ENCODE peak calls at places on chromosomes 7 and 10, in seven cellular contexts. E is nephron progenitor cell, B is DMS53, F is aorta, M is glutamatergic neuron, A is MM.1S, U is NCI-H1105. J is an unnamed sample.

GRCh38 chr7:101691822-101692384 is 62.8 kb upstream of the MYL10 start:
- DNase-seq in E (peak), B (peak), F (no peak), M (no peak), A (no peak), U (no peak), J (no peak)

GRCh38 chr7:75039166-75039565 is 34.4 kb downstream of the RCC1L start:
- DNase-seq in E (no peak), B (no peak), F (no peak), M (no peak), A (no peak), U (no peak), J (no peak)

GRCh38 chr10:89224697-89225443 is 17.8 kb upstream of the CH25H start:
- DNase-seq in E (no peak), B (no peak), F (no peak), M (no peak), A (no peak), U (no peak), J (no peak)

GRCh38 chr7:120554960-120555571 is 282.1 kb downstream of the KCND2 start:
- DNase-seq in E (peak), B (peak), F (no peak), M (peak), A (peak), U (peak), J (peak)

GRCh38 chr10:117442521-117442920 is 67.3 kb upstream of the PDZD8 start:
- DNase-seq in E (no peak), B (no peak), F (peak), M (no peak), A (no peak), U (no peak), J (no peak)

GRCh38 chr10:84946984-84947383 is 618.6 kb downstream of the CCSER2 start:
- DNase-seq in E (no peak), B (peak), F (no peak), M (no peak), A (no peak), U (peak), J (no peak)

GRCh38 chr10:86385806-86386205 is 19.2 kb upstream of the GRID1 start:
- DNase-seq in E (no peak), B (no peak), F (no peak), M (no peak), A (no peak), U (no peak), J (no peak)

GRCh38 chr7:55028011-55028410 is 9.2 kb downstream of the EGFR start:
- DNase-seq in E (no peak), B (no peak), F (no peak), M (no peak), A (no peak), U (no peak), J (no peak)

GRCh38 chr10:45379891-45380540 is 6.0 kb downstream of the ALOX5 start:
- DNase-seq in E (no peak), B (no peak), F (peak), M (no peak), A (no peak), U (no peak), J (no peak)

GRCh38 chr7:115475774-115476407 is 554.0 kb downstream of the MDFIC start:
- DNase-seq in E (peak), B (peak), F (no peak), M (peak), A (no peak), U (peak), J (no peak)

GRCh38 chr7:90383422-90383821 is 19.8 kb upstream of the CLDN12 start:
- DNase-seq in E (no peak), B (no peak), F (no peak), M (no peak), A (no peak), U (no peak), J (no peak)

GRCh38 chr7:158428131-158428841 is 159.3 kb downstream of the PTPRN2 start:
- DNase-seq in E (peak), B (no peak), F (no peak), M (no peak), A (no peak), U (no peak), J (no peak)

GRCh38 chr7:76051840-76052239 is 3.9 kb downstream of the MDH2 start:
- DNase-seq in E (no peak), B (peak), F (no peak), M (no peak), A (no peak), U (no peak), J (no peak)

GRCh38 chr7:24865994-24866615 is 108.8 kb upstream of the GSDME start:
- DNase-seq in E (no peak), B (no peak), F (no peak), M (no peak), A (no peak), U (no peak), J (no peak)

GRCh38 chr10:119235381-119235780 is 28.0 kb downstream of the GRK5 start:
- DNase-seq in E (no peak), B (no peak), F (no peak), M (no peak), A (no peak), U (no peak), J (no peak)

GRCh38 chr7:27389508-27389907 is 146.9 kb downstream of the EVX1 start:
- DNase-seq in E (no peak), B (no peak), F (no peak), M (no peak), A (no peak), U (no peak), J (no peak)

GRCh38 chr10:125038637-125039036 is 96.7 kb downstream of the ZRANB1 start:
- DNase-seq in E (no peak), B (peak), F (no peak), M (no peak), A (peak), U (no peak), J (no peak)

GRCh38 chr7:78620931-78621330 is 822.4 kb downstream of the PHTF2 start:
- DNase-seq in E (peak), B (peak), F (no peak), M (no peak), A (peak), U (no peak), J (no peak)

GRCh38 chr7:18552943-18553584 is 57.5 kb downstream of the HDAC9 start:
- DNase-seq in E (no peak), B (peak), F (no peak), M (no peak), A (no peak), U (no peak), J (no peak)

J was measured in BE2C.